ENCODE peak calls at places on chromosome 19, in six cellular contexts. A is ACHN; U is NCI-H187; O is NAMALWA; K is left lung; D is activated naive CD8-positive, alpha-beta T cell treated with anti-CD3 and anti-CD28 coated beads for 36 hours. M is an unnamed sample.
A peak's percentile ranks its signal among the peaks of the same experiment; 100 is the strongest.

GRCh38 chr19:4284176-4284958 is 5.3 kb downstream of the SHD start:
- DNase-seq in K (no peak), U (no peak), A (peak; percentile 15), D (no peak), O (peak; percentile 70), M (no peak)

GRCh38 chr19:58575183-58576041 is 2.3 kb upstream of the MZF1 start:
- DNase-seq in U (no peak), A (peak; percentile 85), D (peak; percentile 87), O (peak; percentile 91), K (peak; percentile 92), M (peak; percentile 83)

GRCh38 chr19:12802267-12803106 is 618 bp downstream of the THSD8 start:
- DNase-seq in K (no peak), U (no peak), D (no peak), A (no peak), O (no peak), M (no peak)

GRCh38 chr19:45355402-45355801 is 14.9 kb downstream of the KLC3 start:
- DNase-seq in A (no peak), O (no peak), K (no peak), D (no peak), U (no peak), M (no peak)

GRCh38 chr19:43934055-43934984 is 762 bp downstream of the ZNF45 start:
- DNase-seq in A (peak; percentile 19), U (no peak), K (no peak), D (no peak), O (no peak), M (no peak)

GRCh38 chr19:29680447-29680846 is 15.2 kb downstream of the PLEKHF1 start:
- DNase-seq in D (peak; percentile 83), U (no peak), A (no peak), K (peak; percentile 73), O (peak; percentile 49), M (peak; percentile 96)

GRCh38 chr19:17109962-17110598 is 34.5 kb downstream of the MYO9B start:
- DNase-seq in O (no peak), D (peak; percentile 47), K (peak; percentile 88), U (no peak), A (no peak), M (peak; percentile 45)

GRCh38 chr19:30146346-30146745 is 204.3 kb downstream of the URI1 start:
- DNase-seq in O (no peak), U (no peak), D (no peak), K (no peak), A (no peak), M (no peak)

GRCh38 chr19:4083677-4084546 is 17.2 kb upstream of the ZBTB7A start:
- DNase-seq in U (no peak), A (no peak), D (peak; percentile 60), O (no peak), K (peak; percentile 63), M (peak; percentile 61)

GRCh38 chr19:33712268-33712667 is 84.4 kb upstream of the KCTD15 start:
- DNase-seq in D (no peak), K (peak; percentile 15), U (no peak), O (no peak), A (no peak), M (no peak)

GRCh38 chr19:6718741-6719539 is 1.5 kb downstream of the C3 start:
- DNase-seq in A (peak; percentile 37), U (no peak), K (no peak), O (peak; percentile 95), D (no peak), M (peak; percentile 29)

GRCh38 chr19:18846862-18847515 is 15.2 kb downstream of the UPF1 start:
- DNase-seq in O (peak; percentile 74), U (no peak), K (peak; percentile 81), D (peak; percentile 66), A (peak; percentile 60), M (peak; percentile 60)

GRCh38 chr19:38692458-38693379 is 45.3 kb downstream of the ACTN4 start:
- DNase-seq in O (no peak), U (no peak), D (no peak), A (no peak), K (no peak), M (no peak)

GRCh38 chr19:3383121-3383722 is 16.8 kb downstream of the NFIC start:
- DNase-seq in U (no peak), O (no peak), A (no peak), K (no peak), D (no peak), M (no peak)

GRCh38 chr19:343941-344624 is 513 bp downstream of the MIER2 start:
- DNase-seq in O (peak; percentile 28), K (no peak), D (peak; percentile 20), U (no peak), A (peak; percentile 19), M (peak; percentile 16)

GRCh38 chr19:43777163-43777700 is 3.5 kb downstream of the KCNN4 start:
- DNase-seq in O (peak; percentile 55), A (peak; percentile 11), K (no peak), D (no peak), U (no peak), M (no peak)

GRCh38 chr19:10503002-10503789 is at the start of gene KEAP1:
- DNase-seq in K (peak; percentile 49), D (peak; percentile 59), A (peak; percentile 39), O (peak; percentile 55), U (no peak), M (peak; percentile 40)

GRCh38 chr19:10871711-10872550 is 578 bp downstream of the CARM1 start:
- DNase-seq in D (peak; percentile 57), U (no peak), A (peak; percentile 24), K (peak; percentile 55), O (peak; percentile 53), M (peak; percentile 15)

GRCh38 chr19:57317503-57317902 is 2.8 kb upstream of the ZNF543 start:
- DNase-seq in A (no peak), D (no peak), O (no peak), K (no peak), U (no peak), M (no peak)

GRCh38 chr19:5947435-5947834 is 30.5 kb downstream of the RANBP3 start:
- DNase-seq in K (peak; percentile 82), U (no peak), A (no peak), O (no peak), D (no peak), M (no peak)

GRCh38 chr19:31451686-31452325 is 102.6 kb upstream of the TSHZ3 start:
- DNase-seq in O (no peak), K (no peak), A (no peak), D (no peak), U (no peak), M (no peak)

GRCh38 chr19:46416077-46416709 is 2.8 kb upstream of the CCDC8 start:
- DNase-seq in O (no peak), A (peak; percentile 88), D (peak; percentile 55), K (peak; percentile 91), U (peak; percentile 92), M (no peak)

GRCh38 chr19:35444735-35445134 is 3.3 kb upstream of the FFAR2 start:
- DNase-seq in O (no peak), A (no peak), U (no peak), K (no peak), D (no peak), M (no peak)

GRCh38 chr19:48186541-48186991 is 16.1 kb downstream of the ZSWIM9 start:
- DNase-seq in U (no peak), K (no peak), O (peak; percentile 92), D (no peak), A (no peak), M (no peak)

GRCh38 chr19:55341191-55342043 is 1.7 kb downstream of the KMT5C start:
- DNase-seq in D (peak; percentile 76), A (peak; percentile 61), U (peak; percentile 88), O (peak; percentile 31), K (peak; percentile 87), M (no peak)

GRCh38 chr19:7874080-7874856 is at the start of gene PRR36:
- DNase-seq in D (peak; percentile 33), U (peak; percentile 63), K (no peak), O (no peak), A (peak; percentile 67), M (no peak)

GRCh38 chr19:6586726-6587092 is 4.2 kb downstream of the CD70 start:
- DNase-seq in O (no peak), U (no peak), A (no peak), D (no peak), K (no peak), M (no peak)

GRCh38 chr19:50979758-50980157 is 4.0 kb downstream of the KLK7 start:
- DNase-seq in K (no peak), A (no peak), U (no peak), O (no peak), D (no peak), M (no peak)

M was measured in immature natural killer cell.